ENCODE peak calls at places on chromosomes 7 and 10, in six cellular contexts. I is stomach, F is suprapubic skin, H is HepG2, Y is GM12878, N is SK-N-SH. G is an unnamed sample.
A peak's percentile ranks its signal among the peaks of the same experiment; 100 is the strongest.

GRCh38 chr10:17665742-17666141 is 21.8 kb downstream of the STAM start:
- DNase-seq in Y (no peak), I (no peak), N (no peak), F (no peak), H (peak; percentile 20), G (no peak)

GRCh38 chr10:28928484-28928883 is 251.2 kb downstream of the BAMBI start:
- DNase-seq in F (no peak), I (no peak), Y (no peak), N (no peak), H (peak; percentile 38), G (peak; percentile 50)

GRCh38 chr10:29811751-29812427 is 177.1 kb upstream of the SVIL start:
- DNase-seq in Y (no peak), N (peak; percentile 25), I (no peak), H (no peak), F (no peak), G (no peak)

GRCh38 chr7:12638851-12639467 is 48.5 kb upstream of the ARL4A start:
- DNase-seq in H (peak; percentile 43), I (no peak), N (peak; percentile 39), F (no peak), Y (no peak), G (no peak)

GRCh38 chr10:116470768-116471415 is 43.2 kb downstream of the PNLIPRP3 start:
- DNase-seq in Y (no peak), H (peak; percentile 20), N (peak; percentile 30), F (no peak), I (no peak), G (no peak)

GRCh38 chr10:124744047-124744687 is at the start of gene FAM53B:
- DNase-seq in N (peak; percentile 92), I (peak; percentile 87), F (peak; percentile 86), H (no peak), Y (no peak), G (peak; percentile 91)

GRCh38 chr7:24920702-24921679 is 59.0 kb downstream of the OSBPL3 start:
- DNase-seq in I (peak; percentile 46), Y (no peak), N (no peak), F (no peak), H (no peak), G (no peak)

GRCh38 chr10:104332243-104333036 is 5.8 kb downstream of the ITPRIP start:
- DNase-seq in N (no peak), Y (no peak), I (peak; percentile 17), H (no peak), F (peak; percentile 48), G (no peak)

GRCh38 chr10:103637855-103638561 is 144.5 kb downstream of the NEURL1 start:
- DNase-seq in N (no peak), Y (no peak), H (no peak), F (no peak), I (peak; percentile 61), G (no peak)

GRCh38 chr7:2106920-2107319 is 125.8 kb downstream of the MAD1L1 start:
- DNase-seq in Y (no peak), F (no peak), H (no peak), N (peak; percentile 75), I (no peak), G (no peak)

GRCh38 chr7:31236868-31237267 is 103.7 kb downstream of the NEUROD6 start:
- DNase-seq in N (no peak), F (no peak), Y (no peak), H (no peak), I (no peak), G (no peak)
- TF ChIP-seq CTCF in N (no peak), F (no peak), Y (no peak), H (no peak), I (no peak), G (no peak)

GRCh38 chr7:107609861-107610260 is 29.8 kb downstream of the BCAP29 start:
- DNase-seq in Y (no peak), H (no peak), F (no peak), N (peak; percentile 48), I (no peak), G (no peak)
- TF ChIP-seq POLR2AphosphoS5 in Y (no peak), H (no peak), F (no peak), N (peak; percentile 18), I (no peak), G (no peak)

DNA sequence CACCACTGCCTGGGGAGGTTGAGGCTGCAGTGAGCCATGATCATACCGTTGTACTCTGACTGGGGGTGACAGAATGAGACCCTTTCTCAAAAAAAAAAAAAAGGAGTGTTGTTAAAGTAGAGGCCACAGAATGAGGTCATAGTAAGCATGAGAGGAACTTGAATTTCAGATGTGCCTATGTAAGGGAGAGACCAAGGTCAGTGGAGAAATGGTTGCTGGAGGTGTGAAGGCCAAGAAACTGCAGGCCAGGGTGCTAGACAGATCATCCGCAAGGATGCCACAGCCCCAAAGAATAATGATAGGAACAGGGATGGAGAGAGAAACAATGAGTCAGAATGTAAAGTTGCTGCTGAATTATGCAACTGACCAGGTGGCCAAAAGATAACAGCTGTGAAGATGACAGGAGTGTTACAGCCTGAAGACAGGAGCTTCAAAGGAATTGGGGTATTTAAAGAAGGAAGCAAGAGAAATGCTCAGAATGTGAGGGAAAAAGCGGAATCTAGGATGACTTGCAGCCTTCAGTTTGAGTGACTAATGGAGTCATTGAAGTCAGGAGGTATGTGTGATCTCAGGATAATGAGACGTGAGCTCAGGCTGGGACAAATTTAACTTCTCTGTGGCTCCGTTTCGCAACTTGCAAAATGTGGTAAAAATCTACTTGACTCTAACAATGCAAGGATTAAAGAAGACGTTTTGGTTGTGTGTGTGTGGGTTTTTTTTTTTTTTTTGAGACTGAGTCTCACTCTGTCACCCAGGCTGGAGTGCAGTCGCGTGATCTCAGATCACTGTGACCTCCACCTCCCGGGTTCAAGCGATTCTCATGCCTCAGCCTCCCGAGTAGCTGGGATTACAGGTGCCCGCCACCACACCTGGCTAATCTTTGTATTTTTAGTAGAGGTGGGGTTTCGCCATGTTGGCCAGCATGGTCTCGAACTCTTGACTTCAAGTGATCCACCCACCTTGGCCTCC is 22.2 kb downstream of the TYW1B start:
- DNase-seq in N (no peak), Y (no peak), I (no peak), H (peak; percentile 24), F (no peak), G (no peak)
- TF ChIP-seq EP300 in N (no peak), Y (no peak), I (no peak), H (no peak), F (no peak), G (no peak)

GRCh38 chr10:63505562-63505961 is 15.6 kb upstream of the REEP3 start:
- DNase-seq in F (no peak), I (no peak), H (peak; percentile 35), N (no peak), Y (no peak), G (no peak)
- TF ChIP-seq CTCF in F (no peak), I (no peak), H (no peak), N (no peak), Y (no peak), G (no peak)

GRCh38 chr10:70597856-70598815 is 4.4 kb downstream of the PRF1 start:
- DNase-seq in H (no peak), Y (no peak), I (no peak), F (no peak), N (no peak), G (no peak)

GRCh38 chr10:70598857-70599295 is 3.7 kb downstream of the PRF1 start:
- DNase-seq in F (no peak), N (no peak), I (no peak), Y (no peak), H (no peak), G (no peak)

GRCh38 chr10:70599791-70600190 is 2.8 kb downstream of the PRF1 start:
- DNase-seq in Y (no peak), F (no peak), H (no peak), N (no peak), I (no peak), G (no peak)

GRCh38 chr10:70600512-70601395 is 1.8 kb downstream of the PRF1 start:
- DNase-seq in F (no peak), H (no peak), I (no peak), N (no peak), Y (no peak), G (no peak)

GRCh38 chr10:70599319-70599718 is 3.2 kb downstream of the PRF1 start:
- DNase-seq in N (no peak), Y (no peak), F (no peak), I (no peak), H (no peak), G (no peak)
- TF ChIP-seq POLR2AphosphoS5 in N (no peak), Y (no peak), F (no peak), I (no peak), H (no peak), G (no peak)

GRCh38 chr7:114901771-114902170 is 20.1 kb upstream of the MDFIC start:
- DNase-seq in H (no peak), N (no peak), I (no peak), Y (no peak), F (no peak), G (no peak)
- TF ChIP-seq EP300 in H (no peak), N (no peak), I (no peak), Y (no peak), F (no peak), G (no peak)

GRCh38 chr7:128794020-128794419 is 2.3 kb downstream of the CCDC136 start:
- DNase-seq in N (no peak), H (no peak), Y (no peak), I (no peak), F (peak; percentile 36), G (no peak)
- TF ChIP-seq CTCF in N (no peak), H (peak; percentile 53), Y (peak; percentile 40), I (no peak), F (no peak), G (no peak)

GRCh38 chr7:57769131-57769530 is 319.2 kb downstream of the ZNF716 start:
- DNase-seq in F (no peak), I (no peak), H (no peak), N (no peak), Y (no peak), G (no peak)
- TF ChIP-seq POLR2AphosphoS5 in F (no peak), I (no peak), H (no peak), N (no peak), Y (no peak), G (no peak)

DNA sequence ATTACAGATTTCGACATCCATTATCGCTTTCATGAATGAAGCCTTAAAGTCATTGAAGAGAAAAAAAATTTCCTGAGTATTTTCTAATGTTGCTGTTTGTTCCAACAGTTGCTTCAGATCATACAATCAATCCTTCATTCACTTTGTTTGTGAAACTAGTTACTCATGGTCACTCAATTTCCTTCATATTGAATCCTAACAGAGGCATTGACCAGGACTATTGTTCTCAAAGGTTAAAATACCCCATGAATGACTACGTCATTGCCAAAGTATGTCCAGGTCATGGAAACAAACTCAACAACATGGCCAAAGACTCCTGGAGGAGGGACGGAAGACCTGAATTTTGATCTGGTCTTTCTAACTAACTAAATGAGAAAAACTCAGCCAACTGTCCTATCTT is 54.0 kb upstream of the ABCB5 start:
- DNase-seq in F (no peak), I (no peak), H (peak; percentile 21), Y (no peak), N (no peak), G (no peak)
- TF ChIP-seq EP300 in F (no peak), I (no peak), H (no peak), Y (no peak), N (no peak), G (no peak)

GRCh38 chr10:127372361-127372760 is 176.0 kb upstream of the INSYN2A start:
- DNase-seq in H (no peak), N (no peak), Y (no peak), I (no peak), F (no peak), G (no peak)
- TF ChIP-seq CTCF in H (no peak), N (no peak), Y (no peak), I (no peak), F (no peak), G (no peak)

G was measured in esophagus muscularis mucosa.